ENCODE peak calls at places on chromosomes 11 and 22, in ten cellular contexts. W, R, T, P, L, D, E, I, X and A are unnamed samples.

GRCh38 chr11:71075116-71075720 is 177.2 kb downstream of the SHANK2 start:
- DNase-seq in W (no peak), R (no peak), T (no peak), P (no peak), L (no peak), D (no peak), E (no peak), I (no peak), X (no peak), A (no peak)

GRCh38 chr11:105236631-105237030 is 97.1 kb upstream of the CARD18 start:
- DNase-seq in W (no peak), R (no peak), T (no peak), P (no peak), L (no peak), D (no peak), E (no peak), I (no peak), X (no peak), A (no peak)

GRCh38 chr11:33040862-33041453 is 1.6 kb downstream of the TCP11L1 start:
- DNase-seq in W (no peak), R (no peak), T (no peak), P (no peak), L (no peak), D (no peak), E (no peak), I (no peak), X (no peak), A (no peak)

GRCh38 chr22:26972281-26972680 is 314.9 kb downstream of the MIAT start:
- DNase-seq in W (no peak), R (no peak), T (no peak), P (no peak), L (no peak), D (no peak), E (no peak), I (no peak), X (no peak), A (no peak)

GRCh38 chr11:122731500-122731913 is 76.0 kb downstream of the UBASH3B start:
- DNase-seq in W (no peak), R (no peak), T (no peak), P (no peak), L (no peak), D (no peak), E (no peak), I (no peak), X (no peak), A (no peak)

GRCh38 chr22:49903322-49904039 is 14.8 kb downstream of the ALG12 start:
- DNase-seq in W (peak), R (no peak), T (peak), P (no peak), L (no peak), D (no peak), E (no peak), I (no peak), X (no peak), A (no peak)

GRCh38 chr11:88335284-88335683 is 2.3 kb downstream of the CTSC start:
- DNase-seq in W (no peak), R (no peak), T (no peak), P (no peak), L (no peak), D (no peak), E (no peak), I (peak), X (no peak), A (no peak)

GRCh38 chr11:2885017-2885675 is 429 bp downstream of the CDKN1C start:
- DNase-seq in W (peak), R (no peak), T (peak), P (peak), L (peak), D (peak), E (no peak), I (peak), X (no peak), A (peak)

GRCh38 chr11:72411623-72412532 is 22.5 kb downstream of the CLPB start:
- DNase-seq in W (peak), R (no peak), T (peak), P (peak), L (peak), D (no peak), E (no peak), I (peak), X (no peak), A (no peak)

GRCh38 chr11:59787816-59788215 is 22.8 kb downstream of the MRPL16 start:
- DNase-seq in W (no peak), R (no peak), T (no peak), P (no peak), L (no peak), D (no peak), E (no peak), I (no peak), X (no peak), A (no peak)

GRCh38 chr11:87421422-87421821 is 383.7 kb downstream of the TMEM135 start:
- DNase-seq in W (peak), R (peak), T (no peak), P (peak), L (peak), D (no peak), E (peak), I (no peak), X (peak), A (no peak)

GRCh38 chr11:102891736-102892135 is 17.0 kb upstream of the MMP12 start:
- DNase-seq in W (no peak), R (no peak), T (no peak), P (no peak), L (no peak), D (no peak), E (no peak), I (no peak), X (no peak), A (no peak)

GRCh38 chr11:74929431-74930363 is 19.2 kb downstream of the XRRA1 start:
- DNase-seq in W (peak), R (peak), T (peak), P (peak), L (peak), D (peak), E (peak), I (peak), X (no peak), A (peak)

GRCh38 chr11:64296830-64297721 is 3.1 kb upstream of the CATSPERZ start:
- DNase-seq in W (no peak), R (peak), T (no peak), P (no peak), L (no peak), D (no peak), E (no peak), I (no peak), X (no peak), A (no peak)

GRCh38 chr11:72583177-72583553 is 91.1 kb downstream of the PDE2A start:
- DNase-seq in W (no peak), R (no peak), T (peak), P (no peak), L (no peak), D (no peak), E (no peak), I (no peak), X (no peak), A (no peak)

GRCh38 chr11:1705121-1706052 is 8.4 kb downstream of the KRTAP5-6 start:
- DNase-seq in W (no peak), R (no peak), T (no peak), P (no peak), L (no peak), D (no peak), E (no peak), I (no peak), X (no peak), A (peak)

GRCh38 chr11:47494996-47495855 is 46.3 kb upstream of the RAPSN start:
- DNase-seq in W (no peak), R (no peak), T (no peak), P (no peak), L (no peak), D (no peak), E (no peak), I (no peak), X (no peak), A (no peak)

GRCh38 chr11:9825315-9825714 is 161.4 kb downstream of the SWAP70 start:
- DNase-seq in W (no peak), R (no peak), T (no peak), P (no peak), L (no peak), D (no peak), E (no peak), I (no peak), X (no peak), A (no peak)

GRCh38 chr11:36684840-36685800 is 87.1 kb upstream of the RAG2 start:
- DNase-seq in W (no peak), R (no peak), T (no peak), P (no peak), L (no peak), D (no peak), E (no peak), I (no peak), X (no peak), A (no peak)

GRCh38 chr11:6657346-6657745 is 1.7 kb upstream of the DCHS1 start:
- DNase-seq in W (no peak), R (no peak), T (no peak), P (no peak), L (no peak), D (no peak), E (no peak), I (no peak), X (no peak), A (no peak)

GRCh38 chr11:64514596-64514995 is 76.4 kb upstream of the SLC22A12 start:
- DNase-seq in W (no peak), R (no peak), T (no peak), P (no peak), L (no peak), D (no peak), E (no peak), I (no peak), X (no peak), A (no peak)

GRCh38 chr11:117925198-117925925 is 3.8 kb downstream of the TMPRSS13 start:
- DNase-seq in W (no peak), R (no peak), T (peak), P (no peak), L (no peak), D (no peak), E (no peak), I (no peak), X (no peak), A (no peak)

GRCh38 chr11:31795706-31796522 is 15.2 kb downstream of the PAX6 start:
- DNase-seq in W (no peak), R (no peak), T (no peak), P (no peak), L (no peak), D (no peak), E (no peak), I (no peak), X (peak), A (no peak)

GRCh38 chr11:120335596-120335927 is 651 bp upstream of the ARHGEF12 start:
- DNase-seq in W (no peak), R (no peak), T (no peak), P (no peak), L (no peak), D (peak), E (no peak), I (peak), X (no peak), A (no peak)

GRCh38 chr22:29141078-29141688 is 64.5 kb upstream of the EMID1 start:
- DNase-seq in W (no peak), R (no peak), T (no peak), P (no peak), L (no peak), D (no peak), E (no peak), I (no peak), X (no peak), A (peak)

GRCh38 chr22:17411213-17411612 is 42.0 kb downstream of the CECR2 start:
- DNase-seq in W (no peak), R (no peak), T (no peak), P (no peak), L (no peak), D (no peak), E (no peak), I (no peak), X (no peak), A (no peak)

GRCh38 chr11:86212212-86212611 is 32.3 kb upstream of the EED start:
- DNase-seq in W (no peak), R (no peak), T (no peak), P (no peak), L (no peak), D (no peak), E (no peak), I (no peak), X (no peak), A (no peak)

DNA sequence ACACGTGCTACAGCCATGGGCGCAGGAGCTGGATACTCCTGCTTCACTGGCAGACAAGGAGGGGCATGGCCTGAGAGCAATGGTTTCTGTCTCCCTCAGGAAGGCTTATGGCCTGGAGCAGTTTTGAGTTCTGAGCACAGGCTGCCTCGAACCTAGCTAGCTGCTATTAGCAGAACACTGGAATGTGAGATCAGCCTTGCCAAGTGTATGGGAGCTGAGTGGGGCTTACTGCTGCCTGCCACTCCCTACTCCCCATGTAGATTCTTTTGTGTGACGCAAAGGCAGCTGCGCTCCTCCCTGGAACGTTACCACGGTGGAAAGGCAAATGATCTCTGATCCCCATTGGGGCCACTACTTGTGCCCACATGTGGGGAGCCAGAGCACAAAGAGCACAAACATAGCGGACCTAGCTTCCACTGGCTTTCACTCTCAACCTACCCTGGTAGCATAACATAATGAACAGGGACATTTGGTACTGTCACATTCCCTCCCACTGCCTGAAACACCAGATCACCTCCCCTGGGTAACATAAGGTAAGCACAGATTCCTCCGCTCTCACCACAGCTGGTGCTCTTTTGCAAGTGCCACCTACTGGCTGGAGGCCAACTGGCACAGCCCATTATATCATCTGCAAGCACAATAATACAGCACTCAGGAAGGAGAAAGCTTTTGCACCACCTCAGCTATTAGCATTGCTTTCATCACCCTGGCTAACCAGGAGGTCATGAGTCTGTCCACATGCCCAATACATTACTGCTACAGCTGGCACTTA is 84.6 kb upstream of the GUCY1A2 start:
- DNase-seq in W (no peak), R (no peak), T (peak), P (no peak), L (no peak), D (no peak), E (no peak), I (no peak), X (no peak), A (no peak)
- TF ChIP-seq CTCF in W (no peak), R (no peak), T (no peak), P (no peak), L (no peak), D (no peak), E (peak), I (no peak), X (no peak), A (no peak)

GRCh38 chr22:44999687-45000086 is 10.1 kb downstream of the PHF21B start:
- DNase-seq in W (no peak), R (no peak), T (no peak), P (no peak), L (no peak), D (no peak), E (no peak), I (no peak), X (no peak), A (no peak)
- TF ChIP-seq POLR2AphosphoS5 in W (no peak), R (no peak), T (no peak), P (no peak), L (no peak), D (no peak), E (no peak), I (no peak), X (no peak), A (no peak)

GRCh38 chr11:134942633-134943032 is 530.6 kb upstream of the B3GAT1 start:
- DNase-seq in W (no peak), R (no peak), T (no peak), P (no peak), L (no peak), D (no peak), E (no peak), I (no peak), X (peak), A (no peak)

GRCh38 chr11:134944986-134945385 is 532.9 kb upstream of the B3GAT1 start:
- DNase-seq in W (no peak), R (no peak), T (no peak), P (no peak), L (no peak), D (no peak), E (no peak), I (no peak), X (no peak), A (no peak)

GRCh38 chr11:134945993-134946392 is 534.0 kb upstream of the B3GAT1 start:
- DNase-seq in W (no peak), R (no peak), T (no peak), P (no peak), L (no peak), D (no peak), E (no peak), I (no peak), X (no peak), A (no peak)

GRCh38 chr11:134943544-134943943 is 531.5 kb upstream of the B3GAT1 start:
- DNase-seq in W (no peak), R (no peak), T (no peak), P (no peak), L (no peak), D (no peak), E (no peak), I (no peak), X (no peak), A (no peak)

GRCh38 chr11:134944131-134944530 is 532.1 kb upstream of the B3GAT1 start:
- DNase-seq in W (no peak), R (no peak), T (no peak), P (no peak), L (no peak), D (no peak), E (no peak), I (no peak), X (peak), A (no peak)
- TF ChIP-seq EP300 in W (no peak), R (no peak), T (no peak), P (no peak), L (no peak), D (no peak), E (no peak), I (no peak), X (no peak), A (no peak)

GRCh38 chr11:124633355-124633754 is 10.7 kb downstream of the TBRG1 start:
- DNase-seq in W (peak), R (no peak), T (no peak), P (no peak), L (no peak), D (no peak), E (no peak), I (no peak), X (no peak), A (no peak)
- TF ChIP-seq CTCF in W (peak), R (peak), T (no peak), P (peak), L (no peak), D (no peak), E (peak), I (no peak), X (no peak), A (no peak)

GRCh38 chr22:44357962-44358553 is 45.3 kb upstream of the SHISAL1 start:
- DNase-seq in W (no peak), R (no peak), T (peak), P (no peak), L (peak), D (no peak), E (no peak), I (no peak), X (no peak), A (peak)
- TF ChIP-seq POLR2AphosphoS5 in W (no peak), R (no peak), T (peak), P (no peak), L (peak), D (peak), E (no peak), I (no peak), X (peak), A (no peak)

DNA sequence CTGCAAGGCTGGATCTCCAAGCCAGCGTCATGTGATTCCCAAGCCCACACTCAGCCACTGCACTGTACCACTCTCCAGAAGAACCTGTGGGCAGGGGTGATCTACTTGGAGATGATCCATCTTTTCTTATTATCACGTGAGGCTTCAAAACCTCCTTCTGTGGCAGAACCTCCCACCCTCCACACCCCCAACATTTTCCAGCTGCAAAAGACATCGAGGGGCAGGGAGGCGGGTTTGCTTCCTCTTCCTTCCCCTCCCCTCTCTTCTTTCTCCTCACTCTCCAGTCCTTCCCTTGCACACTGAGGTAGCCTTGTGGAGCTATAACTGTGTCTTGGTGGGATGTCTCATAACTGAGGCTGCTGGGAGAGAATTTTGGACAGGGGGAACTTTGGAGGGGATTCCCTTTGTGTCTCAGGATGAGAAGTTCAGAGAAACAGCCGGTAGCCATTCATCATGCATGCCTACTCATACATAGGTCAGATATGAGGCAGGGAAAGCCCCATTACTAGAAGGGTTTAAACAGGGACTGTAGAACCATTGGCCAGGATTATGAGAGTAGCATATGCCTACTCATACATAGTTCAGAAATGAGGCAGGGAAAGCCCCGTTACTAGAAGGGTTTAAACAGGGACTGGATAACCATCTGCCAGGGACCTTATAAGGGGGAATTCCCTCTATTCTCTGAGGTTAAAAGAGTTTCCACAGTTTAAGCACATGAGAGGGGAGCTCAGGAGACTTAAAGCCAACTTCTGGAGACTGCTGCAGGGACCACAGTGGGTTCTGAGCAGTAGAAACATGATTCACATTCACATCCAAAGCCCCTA is 420.7 kb upstream of the CADM1 start:
- DNase-seq in W (no peak), R (no peak), T (no peak), P (no peak), L (no peak), D (no peak), E (peak), I (no peak), X (no peak), A (no peak)
- TF ChIP-seq EP300 in W (no peak), R (no peak), T (no peak), P (no peak), L (no peak), D (no peak), E (peak), I (no peak), X (no peak), A (no peak)

GRCh38 chr22:41197046-41197807 is 7.9 kb upstream of the L3MBTL2 start:
- DNase-seq in W (peak), R (peak), T (peak), P (peak), L (peak), D (peak), E (no peak), I (peak), X (peak), A (peak)
- TF ChIP-seq CTCF in W (no peak), R (no peak), T (peak), P (no peak), L (peak), D (no peak), E (no peak), I (peak), X (peak), A (no peak)